ENCODE peak calls at places on chromosome 2, in eight cellular contexts. G is PC-9, K is neuronal stem cell, I is Panc1, F is spleen, L is mesendoderm, M is esophagus squamous epithelium, N is tibial artery. X is an unnamed sample.

GRCh38 chr2:187658952-187659525 is 104.8 kb upstream of the TFPI start:
- DNase-seq in G (no peak), L (peak; percentile 82), F (no peak), I (no peak), N (no peak), M (no peak), K (peak; percentile 36), X (no peak)

GRCh38 chr2:8389373-8390108 is 292.3 kb upstream of the ID2 start:
- DNase-seq in G (no peak), I (no peak), F (no peak), L (no peak), K (no peak), M (no peak), N (no peak), X (no peak)

GRCh38 chr2:17476820-17477219 is 41.4 kb downstream of the RAD51AP2 start:
- DNase-seq in G (no peak), N (no peak), M (no peak), I (no peak), F (no peak), L (no peak), K (no peak), X (no peak)

GRCh38 chr2:104444392-104444791 is 409.5 kb upstream of the POU3F3 start:
- DNase-seq in N (no peak), K (no peak), G (no peak), M (no peak), F (no peak), L (no peak), I (no peak), X (no peak)

GRCh38 chr2:105617631-105618350 is 126.9 kb upstream of the NCK2 start:
- DNase-seq in I (peak; percentile 62), M (no peak), L (no peak), N (no peak), F (no peak), G (peak; percentile 72), K (no peak), X (no peak)

GRCh38 chr2:240191001-240191400 is 50.5 kb upstream of the OTOS start:
- DNase-seq in K (no peak), F (peak; percentile 35), M (no peak), N (peak; percentile 35), L (no peak), I (no peak), G (no peak), X (no peak)

GRCh38 chr2:233448565-233448964 is 94.3 kb downstream of the DGKD start:
- DNase-seq in L (peak; percentile 63), F (peak; percentile 1), N (peak; percentile 12), M (no peak), I (no peak), K (no peak), G (no peak), X (no peak)

GRCh38 chr2:136134126-136134525 is 16.2 kb upstream of the CXCR4 start:
- DNase-seq in L (no peak), K (no peak), F (no peak), G (no peak), N (no peak), I (no peak), M (no peak), X (no peak)

GRCh38 chr2:147440694-147441093 is 404.1 kb upstream of the ACVR2A start:
- DNase-seq in F (no peak), G (no peak), I (no peak), M (no peak), L (no peak), K (peak; percentile 27), N (no peak), X (no peak)

GRCh38 chr2:215143458-215143857 is 5.0 kb upstream of the ABCA12 start:
- DNase-seq in L (no peak), F (no peak), K (no peak), I (no peak), N (no peak), M (no peak), G (no peak), X (no peak)

GRCh38 chr2:222353998-222354397 is 55.2 kb upstream of the PAX3 start:
- DNase-seq in L (no peak), I (no peak), K (no peak), G (no peak), F (no peak), N (no peak), M (no peak), X (no peak)

GRCh38 chr2:179592167-179592936 is 269.1 kb downstream of the ZNF385B start:
- DNase-seq in I (no peak), K (no peak), L (no peak), M (no peak), G (no peak), N (no peak), F (no peak), X (no peak)

GRCh38 chr2:15938803-15939555 is 1.4 kb upstream of the MYCN start:
- DNase-seq in L (no peak), M (no peak), F (no peak), I (no peak), N (no peak), K (no peak), G (no peak), X (no peak)

GRCh38 chr2:158045362-158045761 is 56.3 kb upstream of the UPP2 start:
- DNase-seq in M (no peak), I (no peak), N (no peak), L (peak; percentile 75), F (no peak), K (no peak), G (no peak), X (no peak)

GRCh38 chr2:23900927-23901322 is 26.0 kb downstream of the ATAD2B start:
- DNase-seq in N (no peak), I (no peak), M (no peak), L (no peak), F (no peak), K (no peak), G (peak; percentile 89), X (no peak)

GRCh38 chr2:22912398-22912797 is 472.6 kb upstream of the KLHL29 start:
- DNase-seq in N (no peak), F (no peak), G (no peak), M (no peak), L (no peak), I (no peak), K (no peak), X (no peak)

GRCh38 chr2:197168705-197169104 is 141.9 kb downstream of the ANKRD44 start:
- DNase-seq in F (peak; percentile 88), G (no peak), I (no peak), M (peak; percentile 16), K (peak; percentile 77), L (peak; percentile 87), N (no peak), X (peak; percentile 76)

GRCh38 chr2:126467367-126468054 is 188.4 kb upstream of the GYPC start:
- DNase-seq in F (no peak), I (no peak), K (no peak), L (no peak), N (no peak), G (no peak), M (no peak), X (no peak)

DNA sequence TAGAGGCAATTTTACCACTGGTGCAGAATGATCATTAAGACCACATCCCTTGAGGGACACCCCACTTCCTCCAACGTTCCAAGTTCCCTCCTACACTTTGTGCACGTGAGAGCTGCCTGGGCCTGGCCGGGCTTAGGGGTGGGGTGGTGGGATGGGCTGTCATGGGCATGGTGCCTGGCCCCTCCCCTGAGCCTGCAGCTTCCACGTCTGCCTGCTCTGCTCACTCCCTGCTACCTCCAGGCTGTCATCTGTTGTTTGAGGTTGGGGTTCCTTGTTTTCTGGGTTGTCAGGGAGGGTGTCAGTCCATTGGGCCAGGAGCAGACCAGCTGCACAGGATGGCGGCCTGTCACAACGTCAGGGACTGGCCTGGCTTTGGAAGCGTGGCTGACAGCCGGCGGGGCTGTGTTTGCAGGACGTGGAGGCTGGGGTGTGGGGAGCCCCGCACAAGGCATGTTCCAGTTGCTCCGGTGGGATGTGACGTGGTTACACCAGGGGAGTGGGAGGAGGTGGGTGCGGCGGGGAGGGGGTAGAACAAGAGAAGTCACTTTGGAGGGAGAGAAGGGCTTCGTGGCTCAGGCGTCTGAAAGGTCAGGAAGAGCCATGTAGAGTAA is 72.3 kb downstream of the RTP5 start:
- DNase-seq in F (peak; percentile 62), G (no peak), I (no peak), N (no peak), K (no peak), L (no peak), M (no peak), X (no peak)
- H3K27ac ChIP-seq in F (no peak overlapping the region), G (no peak overlapping the region), I (no peak overlapping the region), N (no peak overlapping the region), K (no peak overlapping the region), L (no peak overlapping the region), M (no peak overlapping the region), X (no peak overlapping the region)

GRCh38 chr2:30491225-30491624 is 44.2 kb downstream of the LCLAT1 start:
- DNase-seq in G (no peak), N (no peak), M (no peak), K (no peak), F (no peak), I (no peak), L (no peak), X (no peak)

GRCh38 chr2:30487603-30488002 is 40.6 kb downstream of the LCLAT1 start:
- DNase-seq in G (no peak), M (no peak), N (no peak), L (no peak), I (no peak), K (no peak), F (no peak), X (no peak)

GRCh38 chr2:30486655-30487054 is 39.6 kb downstream of the LCLAT1 start:
- DNase-seq in L (no peak), K (no peak), I (no peak), F (no peak), N (no peak), M (no peak), G (no peak), X (no peak)

GRCh38 chr2:30484995-30485394 is 37.9 kb downstream of the LCLAT1 start:
- DNase-seq in G (no peak), K (no peak), N (no peak), I (no peak), L (no peak), F (no peak), M (no peak), X (no peak)

GRCh38 chr2:30488012-30488659 is 41.1 kb downstream of the LCLAT1 start:
- DNase-seq in G (no peak), I (no peak), M (no peak), K (no peak), F (no peak), N (no peak), L (no peak), X (no peak)
- H3K4me1 ChIP-seq in G (no peaks in the 10 kb centered on the region), I (no peaks in the 10 kb centered on the region), M (no peaks in the 10 kb centered on the region), K (peaks cover 1% of the 10 kb centered on the region), F (peaks cover 11% of the 10 kb centered on the region), N (peaks cover 10% of the 10 kb centered on the region), L (no peaks in the 10 kb centered on the region), X (peaks cover 17% of the 10 kb centered on the region)

DNA sequence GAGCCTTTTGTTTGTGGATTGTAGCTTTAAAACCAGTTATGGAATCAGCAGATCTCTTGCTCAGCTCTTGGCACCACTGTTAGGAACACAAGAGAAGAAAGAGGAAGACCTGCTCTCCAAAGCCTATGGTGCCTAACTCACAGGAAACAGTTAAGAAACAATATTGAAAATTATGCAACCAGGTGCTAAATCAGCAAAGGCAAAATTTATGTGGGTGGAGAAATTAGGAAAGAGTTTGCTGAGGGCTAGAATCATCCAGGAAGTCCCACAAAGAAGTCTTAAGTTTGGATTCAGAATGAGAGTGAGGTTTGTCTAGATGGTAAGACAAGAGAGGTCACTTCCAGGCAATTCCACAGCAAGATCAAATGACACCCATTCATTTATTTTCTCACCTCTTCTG is 49.4 kb downstream of the AOX1 start:
- DNase-seq in M (no peak), L (no peak), G (no peak), K (no peak), I (no peak), N (no peak), F (no peak), X (no peak)
- H3K27ac ChIP-seq in M (no peak overlapping the region), L (no peak overlapping the region), G (no peak overlapping the region), K (no peak overlapping the region), I (no peak overlapping the region), N (no peak overlapping the region), F (no peak overlapping the region), X (no peak overlapping the region)

GRCh38 chr2:205746408-205746785 is 64.1 kb downstream of the NRP2 start:
- DNase-seq in N (no peak), K (no peak), M (no peak), F (no peak), L (no peak), I (no peak), G (peak; percentile 85), X (no peak)
- H3K4me1 ChIP-seq in N (no peaks in the 10 kb centered on the region), K (peaks cover 8% of the 10 kb centered on the region), M (peaks cover 27% of the 10 kb centered on the region), F (no peaks in the 10 kb centered on the region), L (no peaks in the 10 kb centered on the region), I (no peaks in the 10 kb centered on the region), G (peaks cover 69% of the 10 kb centered on the region), X (no peaks in the 10 kb centered on the region)

X was measured in CD8-positive, alpha-beta T cell.